ENCODE peak calls at places on chromosomes 2 and 18, in nine cellular contexts. F is neuronal stem cell, E is EL, Z is endothelial cell, Y is adrenal gland, J is GM03348, G is anterior cingulate cortex, D is HTR-8/SVneo, H is caudate nucleus. L is an unnamed sample.

GRCh38 chr2:34570266-34570872 is 971.3 kb upstream of the FAM98A start:
- DNase-seq in E (peak; percentile 5), J (no peak), F (peak; percentile 2), H (no peak), Z (no peak), G (no peak), D (peak; percentile 18), Y (no peak), L (no peak)

GRCh38 chr2:70647873-70648481 is 94.4 kb upstream of the TGFA start:
- DNase-seq in E (peak; percentile 53), G (peak; percentile 16), J (peak; percentile 81), Z (peak; percentile 88), D (peak; percentile 62), Y (peak; percentile 60), H (peak; percentile 45), F (peak; percentile 69), L (no peak)

GRCh38 chr2:23916727-23917458 is 10.0 kb downstream of the ATAD2B start:
- DNase-seq in Y (no peak), H (no peak), D (no peak), E (no peak), G (no peak), J (no peak), F (no peak), Z (no peak), L (no peak)

GRCh38 chr2:64018715-64019082 is 529 bp downstream of the VPS54 start:
- DNase-seq in G (peak; percentile 17), Z (no peak), E (peak; percentile 66), J (peak; percentile 62), D (peak; percentile 30), H (no peak), F (peak; percentile 21), Y (peak; percentile 43), L (no peak)

GRCh38 chr2:101150306-101151140 is 659 bp downstream of the TBC1D8 start:
- DNase-seq in F (peak; percentile 18), Y (peak; percentile 20), H (no peak), D (peak; percentile 33), G (no peak), Z (peak; percentile 45), J (peak; percentile 54), E (peak; percentile 23), L (no peak)

GRCh38 chr2:38417745-38418689 is 40.9 kb upstream of the ATL2 start:
- DNase-seq in J (no peak), D (no peak), F (no peak), H (no peak), Y (no peak), Z (no peak), E (no peak), G (no peak), L (no peak)

GRCh38 chr2:226411727-226412360 is 387.8 kb downstream of the IRS1 start:
- DNase-seq in Y (no peak), J (peak; percentile 16), F (no peak), E (peak; percentile 79), H (no peak), G (no peak), D (no peak), Z (no peak), L (no peak)

GRCh38 chr2:1736045-1736444 is 8.3 kb downstream of the PXDN start:
- DNase-seq in E (peak; percentile 38), D (no peak), Y (no peak), F (no peak), G (no peak), Z (no peak), J (peak; percentile 43), H (no peak), L (peak; percentile 57)

GRCh38 chr2:172972005-172972619 is 103.5 kb upstream of the MAP3K20 start:
- DNase-seq in Z (peak; percentile 61), J (peak; percentile 80), G (no peak), D (peak; percentile 54), F (peak; percentile 36), Y (peak; percentile 33), E (peak; percentile 46), H (no peak), L (no peak)

GRCh38 chr2:152466925-152467676 is 132.1 kb downstream of the FMNL2 start:
- DNase-seq in J (peak; percentile 13), H (no peak), E (peak; percentile 26), Z (no peak), Y (peak; percentile 33), G (no peak), F (no peak), D (no peak), L (no peak)

GRCh38 chr2:236121546-236121945 is 46.6 kb downstream of the GBX2 start:
- DNase-seq in H (no peak), Z (no peak), F (no peak), Y (no peak), D (no peak), J (no peak), E (peak; percentile 6), G (no peak), L (no peak)

GRCh38 chr18:22370414-22370813 is 47.3 kb downstream of the CTAGE1 start:
- DNase-seq in E (no peak), Y (no peak), D (no peak), Z (no peak), H (no peak), G (no peak), F (no peak), J (no peak), L (no peak)

GRCh38 chr2:197577446-197577845 is 61.6 kb downstream of the MOB4 start:
- DNase-seq in F (no peak), D (no peak), J (no peak), H (no peak), Y (no peak), Z (no peak), G (no peak), E (no peak), L (no peak)

GRCh38 chr2:8884812-8885211 is 47.4 kb upstream of the KIDINS220 start:
- DNase-seq in E (no peak), D (no peak), Y (no peak), Z (no peak), J (no peak), H (no peak), G (no peak), F (no peak), L (no peak)

GRCh38 chr18:10304853-10305252 is 149.6 kb upstream of the APCDD1 start:
- DNase-seq in D (no peak), Y (no peak), H (no peak), J (peak; percentile 19), E (peak; percentile 74), G (no peak), Z (no peak), F (no peak), L (peak; percentile 78)

GRCh38 chr2:162826901-162827300 is 11.7 kb downstream of the KCNH7 start:
- DNase-seq in J (no peak), D (no peak), Y (no peak), Z (no peak), H (no peak), G (no peak), E (peak; percentile 0), F (no peak), L (no peak)

GRCh38 chr2:238326801-238327365 is 6.6 kb downstream of the TRAF3IP1 start:
- DNase-seq in E (no peak), Z (no peak), J (peak; percentile 76), H (no peak), D (no peak), G (no peak), Y (no peak), F (no peak), L (no peak)

GRCh38 chr18:33010149-33010548 is 237.3 kb upstream of the KLHL14 start:
- DNase-seq in J (no peak), G (no peak), F (no peak), D (no peak), H (no peak), Y (no peak), Z (peak; percentile 6), E (no peak), L (no peak)

GRCh38 chr2:120520929-120521912 is 175.3 kb downstream of the INHBB start:
- DNase-seq in J (peak; percentile 72), F (peak; percentile 39), D (peak; percentile 42), E (peak; percentile 47), Z (peak; percentile 68), Y (no peak), G (no peak), H (no peak), L (no peak)

GRCh38 chr2:231512222-231512621 is 18.0 kb downstream of the NMUR1 start:
- DNase-seq in F (no peak), Z (no peak), Y (no peak), H (peak; percentile 67), E (no peak), G (peak; percentile 16), D (no peak), J (no peak), L (no peak)

GRCh38 chr18:60247103-60247502 is 125.5 kb downstream of the MC4R start:
- DNase-seq in Y (no peak), J (no peak), Z (no peak), H (no peak), D (no peak), F (no peak), G (no peak), E (no peak), L (no peak)

GRCh38 chr18:44075038-44075437 is 605.6 kb upstream of the SETBP1 start:
- DNase-seq in F (no peak), E (no peak), D (no peak), H (no peak), Y (no peak), J (no peak), G (no peak), Z (no peak), L (no peak)